ENCODE peak calls at places on chromosome 17, in eight cellular contexts. One of them, this sample, is unnamed.

GRCh38 chr17:39525801-39526506 is 64.7 kb downstream of the CDK12 start:
- DNase-seq in kidney glomerular epithelial cell: no peak
- DNase-seq in stimulated activated CD4-positive, alpha-beta T cell treated with anti-CD3 and anti-CD28 coated beads, Interleukin-4, amount 100 ng/mL, for 1 hour: no peak
- DNase-seq in HCEC 1CT: no peak
- DNase-seq in Right ventricle myocardium inferior: no peak
- DNase-seq in stimulated activated CD8-positive, alpha-beta memory T cell treated with anti-CD3 and anti-CD28 coated beads, Interleukin-4, amount 100 ng/mL, for 48 hours: no peak
- DNase-seq in cardiac fibroblast: no peak
- DNase-seq in ascending aorta: no peak
- DNase-seq in this sample: no peak

GRCh38 chr17:43897827-43898226 is 9.5 kb downstream of the MPP2 start:
- DNase-seq in kidney glomerular epithelial cell: no peak
- DNase-seq in stimulated activated CD4-positive, alpha-beta T cell treated with anti-CD3 and anti-CD28 coated beads, Interleukin-4, amount 100 ng/mL, for 1 hour: no peak
- DNase-seq in HCEC 1CT: no peak
- DNase-seq in Right ventricle myocardium inferior: no peak
- DNase-seq in stimulated activated CD8-positive, alpha-beta memory T cell treated with anti-CD3 and anti-CD28 coated beads, Interleukin-4, amount 100 ng/mL, for 48 hours: no peak
- DNase-seq in cardiac fibroblast: no peak
- DNase-seq in ascending aorta: no peak
- DNase-seq in this sample: no peak

GRCh38 chr17:78252111-78252634 is 20.7 kb downstream of the TMEM235 start:
- DNase-seq in kidney glomerular epithelial cell: no peak
- DNase-seq in stimulated activated CD4-positive, alpha-beta T cell treated with anti-CD3 and anti-CD28 coated beads, Interleukin-4, amount 100 ng/mL, for 1 hour: peak
- DNase-seq in HCEC 1CT: no peak
- DNase-seq in Right ventricle myocardium inferior: peak
- DNase-seq in stimulated activated CD8-positive, alpha-beta memory T cell treated with anti-CD3 and anti-CD28 coated beads, Interleukin-4, amount 100 ng/mL, for 48 hours: peak
- DNase-seq in cardiac fibroblast: no peak
- DNase-seq in ascending aorta: no peak
- DNase-seq in this sample: no peak

GRCh38 chr17:12098568-12098967 is 77.9 kb downstream of the MAP2K4 start:
- DNase-seq in kidney glomerular epithelial cell: no peak
- DNase-seq in stimulated activated CD4-positive, alpha-beta T cell treated with anti-CD3 and anti-CD28 coated beads, Interleukin-4, amount 100 ng/mL, for 1 hour: no peak
- DNase-seq in HCEC 1CT: no peak
- DNase-seq in Right ventricle myocardium inferior: no peak
- DNase-seq in stimulated activated CD8-positive, alpha-beta memory T cell treated with anti-CD3 and anti-CD28 coated beads, Interleukin-4, amount 100 ng/mL, for 48 hours: no peak
- DNase-seq in cardiac fibroblast: no peak
- DNase-seq in ascending aorta: no peak
- DNase-seq in this sample: no peak

GRCh38 chr17:13419676-13420075 is 182.1 kb downstream of the HS3ST3A1 start:
- DNase-seq in kidney glomerular epithelial cell: no peak
- DNase-seq in stimulated activated CD4-positive, alpha-beta T cell treated with anti-CD3 and anti-CD28 coated beads, Interleukin-4, amount 100 ng/mL, for 1 hour: no peak
- DNase-seq in HCEC 1CT: no peak
- DNase-seq in Right ventricle myocardium inferior: no peak
- DNase-seq in stimulated activated CD8-positive, alpha-beta memory T cell treated with anti-CD3 and anti-CD28 coated beads, Interleukin-4, amount 100 ng/mL, for 48 hours: no peak
- DNase-seq in cardiac fibroblast: no peak
- DNase-seq in ascending aorta: no peak
- DNase-seq in this sample: no peak

GRCh38 chr17:54085934-54086333 is 263.2 kb downstream of the KIF2B start:
- DNase-seq in kidney glomerular epithelial cell: no peak
- DNase-seq in stimulated activated CD4-positive, alpha-beta T cell treated with anti-CD3 and anti-CD28 coated beads, Interleukin-4, amount 100 ng/mL, for 1 hour: no peak
- DNase-seq in HCEC 1CT: no peak
- DNase-seq in Right ventricle myocardium inferior: no peak
- DNase-seq in stimulated activated CD8-positive, alpha-beta memory T cell treated with anti-CD3 and anti-CD28 coated beads, Interleukin-4, amount 100 ng/mL, for 48 hours: no peak
- DNase-seq in cardiac fibroblast: no peak
- DNase-seq in ascending aorta: no peak
- DNase-seq in this sample: no peak

GRCh38 chr17:57875109-57876022 is 25.5 kb upstream of the MRPS23 start:
- DNase-seq in kidney glomerular epithelial cell: peak
- DNase-seq in stimulated activated CD4-positive, alpha-beta T cell treated with anti-CD3 and anti-CD28 coated beads, Interleukin-4, amount 100 ng/mL, for 1 hour: no peak
- DNase-seq in HCEC 1CT: peak
- DNase-seq in Right ventricle myocardium inferior: peak
- DNase-seq in stimulated activated CD8-positive, alpha-beta memory T cell treated with anti-CD3 and anti-CD28 coated beads, Interleukin-4, amount 100 ng/mL, for 48 hours: no peak
- DNase-seq in cardiac fibroblast: peak
- DNase-seq in ascending aorta: peak
- DNase-seq in this sample: no peak

GRCh38 chr17:35433075-35433894 is 985 bp upstream of the SLFN12 start:
- DNase-seq in kidney glomerular epithelial cell: peak
- DNase-seq in stimulated activated CD4-positive, alpha-beta T cell treated with anti-CD3 and anti-CD28 coated beads, Interleukin-4, amount 100 ng/mL, for 1 hour: peak
- DNase-seq in HCEC 1CT: peak
- DNase-seq in Right ventricle myocardium inferior: peak
- DNase-seq in stimulated activated CD8-positive, alpha-beta memory T cell treated with anti-CD3 and anti-CD28 coated beads, Interleukin-4, amount 100 ng/mL, for 48 hours: peak
- DNase-seq in cardiac fibroblast: peak
- DNase-seq in ascending aorta: peak
- DNase-seq in this sample: no peak

GRCh38 chr17:8900626-8901585 is 33.4 kb upstream of the PIK3R6 start:
- DNase-seq in kidney glomerular epithelial cell: no peak
- DNase-seq in stimulated activated CD4-positive, alpha-beta T cell treated with anti-CD3 and anti-CD28 coated beads, Interleukin-4, amount 100 ng/mL, for 1 hour: no peak
- DNase-seq in HCEC 1CT: no peak
- DNase-seq in Right ventricle myocardium inferior: no peak
- DNase-seq in stimulated activated CD8-positive, alpha-beta memory T cell treated with anti-CD3 and anti-CD28 coated beads, Interleukin-4, amount 100 ng/mL, for 48 hours: peak
- DNase-seq in cardiac fibroblast: no peak
- DNase-seq in ascending aorta: peak
- DNase-seq in this sample: no peak

GRCh38 chr17:58520843-58521430 is 6.5 kb upstream of the MTMR4 start:
- DNase-seq in kidney glomerular epithelial cell: no peak
- DNase-seq in stimulated activated CD4-positive, alpha-beta T cell treated with anti-CD3 and anti-CD28 coated beads, Interleukin-4, amount 100 ng/mL, for 1 hour: no peak
- DNase-seq in HCEC 1CT: no peak
- DNase-seq in Right ventricle myocardium inferior: no peak
- DNase-seq in stimulated activated CD8-positive, alpha-beta memory T cell treated with anti-CD3 and anti-CD28 coated beads, Interleukin-4, amount 100 ng/mL, for 48 hours: no peak
- DNase-seq in cardiac fibroblast: peak
- DNase-seq in ascending aorta: no peak
- DNase-seq in this sample: no peak

GRCh38 chr17:40540448-40540847 is 24.8 kb downstream of the CCR7 start:
- DNase-seq in kidney glomerular epithelial cell: no peak
- DNase-seq in stimulated activated CD4-positive, alpha-beta T cell treated with anti-CD3 and anti-CD28 coated beads, Interleukin-4, amount 100 ng/mL, for 1 hour: peak
- DNase-seq in HCEC 1CT: no peak
- DNase-seq in Right ventricle myocardium inferior: no peak
- DNase-seq in stimulated activated CD8-positive, alpha-beta memory T cell treated with anti-CD3 and anti-CD28 coated beads, Interleukin-4, amount 100 ng/mL, for 48 hours: peak
- DNase-seq in cardiac fibroblast: no peak
- DNase-seq in ascending aorta: no peak
- DNase-seq in this sample: no peak

This sample was measured in cerebellar nuclear complex.